ENCODE peak calls at places on chromosomes 16 and 17, in six cellular contexts. E is OCI-LY7, C is HCT116, R is tibial artery, H is ovary, P is K562. L is an unnamed sample.
A peak's percentile ranks its signal among the peaks of the same experiment; 100 is the strongest.

GRCh38 chr17:66371561-66371960 is 69.1 kb downstream of the PRKCA start:
- DNase-seq in E (no peak), C (no peak), R (no peak), H (no peak), P (no peak), L (no peak)

GRCh38 chr17:75876190-75876937 is 2.0 kb downstream of the TRIM47 start:
- DNase-seq in E (peak; percentile 96), C (peak; percentile 84), R (peak; percentile 77), H (peak; percentile 58), P (no peak), L (no peak)

GRCh38 chr16:8798174-8798527 is 512 bp downstream of the PMM2 start:
- DNase-seq in E (peak; percentile 25), C (peak; percentile 2), R (no peak), H (no peak), P (peak; percentile 79), L (no peak)

GRCh38 chr16:2092866-2093265 is 42.8 kb downstream of the PKD1 start:
- DNase-seq in E (no peak), C (no peak), R (no peak), H (no peak), P (no peak), L (no peak)

GRCh38 chr17:67063146-67063545 is 18.8 kb downstream of the CACNG1 start:
- DNase-seq in E (no peak), C (no peak), R (no peak), H (no peak), P (no peak), L (no peak)

GRCh38 chr16:54935411-54936085 is 4.9 kb downstream of the IRX5 start:
- DNase-seq in E (no peak), C (no peak), R (no peak), H (no peak), P (no peak), L (no peak)

GRCh38 chr17:79305831-79306687 is 231.4 kb downstream of the ENGASE start:
- DNase-seq in E (peak; percentile 46), C (no peak), R (peak; percentile 89), H (peak; percentile 64), P (peak; percentile 62), L (no peak)

GRCh38 chr17:7445011-7445927 is at the start of gene CHRNB1:
- DNase-seq in E (no peak), C (peak; percentile 52), R (peak; percentile 64), H (peak; percentile 57), P (peak; percentile 90), L (no peak)

GRCh38 chr17:19409509-19409908 is 1.5 kb upstream of the RNF112 start:
- DNase-seq in E (no peak), C (peak; percentile 64), R (no peak), H (no peak), P (no peak), L (peak; percentile 52)

GRCh38 chr16:79691001-79691400 is 90.5 kb upstream of the MAF start:
- DNase-seq in E (no peak), C (no peak), R (no peak), H (no peak), P (no peak), L (no peak)

GRCh38 chr16:12896562-12896961 is 4.8 kb upstream of the SHISA9 start:
- DNase-seq in E (peak; percentile 69), C (peak; percentile 32), R (no peak), H (no peak), P (peak; percentile 27), L (no peak)

GRCh38 chr17:81832608-81833159 is 407 bp downstream of the MCRIP1 start:
- DNase-seq in E (peak; percentile 55), C (no peak), R (peak; percentile 75), H (no peak), P (peak; percentile 56), L (no peak)

GRCh38 chr17:81833160-81833920 is at the start of gene MCRIP1:
- DNase-seq in E (peak; percentile 98), C (peak; percentile 91), R (peak; percentile 97), H (peak; percentile 96), P (peak; percentile 95), L (peak; percentile 55)

GRCh38 chr17:81831957-81832607 is 1.0 kb downstream of the MCRIP1 start:
- DNase-seq in E (peak; percentile 77), C (no peak), R (peak; percentile 85), H (no peak), P (no peak), L (no peak)

GRCh38 chr17:81829858-81830257 is 3.2 kb downstream of the MCRIP1 start:
- DNase-seq in E (no peak), C (no peak), R (no peak), H (no peak), P (no peak), L (no peak)

GRCh38 chr17:81831563-81831956 is 1.5 kb downstream of the MCRIP1 start:
- DNase-seq in E (peak; percentile 22), C (no peak), R (no peak), H (no peak), P (no peak), L (no peak)
- H3K4me3 ChIP-seq in E (peak overlapping the region; percentile 88), C (peak overlapping the region; percentile 78), R (peak overlapping the region; percentile 69), H (no peak overlapping the region), P (peak overlapping the region; percentile 52), L (no peak overlapping the region)

DNA sequence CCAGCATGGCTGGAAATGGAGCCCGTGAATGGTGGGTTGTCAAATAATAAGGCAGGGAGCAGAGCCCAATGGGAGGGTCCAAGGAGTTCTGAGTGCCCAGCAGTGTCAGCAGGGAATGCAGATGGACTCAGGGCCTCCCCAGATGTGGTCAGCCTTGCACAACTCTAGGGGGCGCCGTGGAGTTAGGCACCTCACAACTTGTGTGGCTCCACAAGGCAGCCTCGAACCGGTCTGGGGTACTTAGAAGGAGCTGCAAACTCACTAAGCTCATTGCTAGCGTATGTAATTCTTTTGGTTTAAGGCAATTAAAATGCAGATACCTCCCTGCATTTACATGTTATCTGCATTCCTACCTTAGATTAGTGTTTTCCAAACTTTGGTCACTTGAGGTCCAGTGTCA is 18.1 kb downstream of the IRF8 start:
- DNase-seq in E (no peak), C (no peak), R (no peak), H (no peak), P (peak; percentile 23), L (no peak)
- TF ChIP-seq CTCF in E (peak; percentile 81), C (no peak), R (no peak), H (no peak), P (no peak), L (no peak)

GRCh38 chr16:30665830-30666190 is 7.6 kb downstream of the FBRS start:
- DNase-seq in E (no peak), C (no peak), R (no peak), H (no peak), P (no peak), L (no peak)

GRCh38 chr16:30669026-30670000 is 11.1 kb downstream of the FBRS start:
- DNase-seq in E (no peak), C (no peak), R (no peak), H (peak; percentile 32), P (no peak), L (no peak)

GRCh38 chr16:30666681-30667080 is 8.4 kb downstream of the FBRS start:
- DNase-seq in E (no peak), C (no peak), R (no peak), H (no peak), P (no peak), L (no peak)

GRCh38 chr16:30668393-30668792 is 10.2 kb downstream of the FBRS start:
- DNase-seq in E (no peak), C (no peak), R (no peak), H (no peak), P (no peak), L (no peak)

GRCh38 chr16:30667361-30667905 is 9.2 kb downstream of the FBRS start:
- DNase-seq in E (no peak), C (no peak), R (no peak), H (no peak), P (no peak), L (no peak)
- H3K36me3 ChIP-seq in E (peaks cover 82% of the 10 kb centered on the region), C (peaks cover 29% of the 10 kb centered on the region), R (peaks cover 66% of the 10 kb centered on the region), H (no peaks in the 10 kb centered on the region), P (peaks cover 82% of the 10 kb centered on the region), L (peaks cover 4% of the 10 kb centered on the region)

GRCh38 chr17:33750943-33751701 is 458.0 kb upstream of the ASIC2 start:
- DNase-seq in E (peak; percentile 60), C (peak; percentile 7), R (no peak), H (peak; percentile 59), P (peak; percentile 61), L (peak; percentile 7)
- H3K4me3 ChIP-seq in E (peak overlapping the region; percentile 30), C (no peak overlapping the region), R (no peak overlapping the region), H (no peak overlapping the region), P (no peak overlapping the region), L (no peak overlapping the region)

GRCh38 chr17:57088298-57088697 is 3.3 kb downstream of the AKAP1 start:
- DNase-seq in E (no peak), C (no peak), R (no peak), H (no peak), P (no peak), L (no peak)

GRCh38 chr17:57086069-57086930 is 1.3 kb downstream of the AKAP1 start:
- DNase-seq in E (peak; percentile 50), C (no peak), R (peak; percentile 77), H (no peak), P (peak; percentile 43), L (no peak)

GRCh38 chr17:57084802-57085447 is at the start of gene AKAP1:
- DNase-seq in E (peak; percentile 98), C (peak; percentile 91), R (peak; percentile 98), H (peak; percentile 97), P (peak; percentile 99), L (peak; percentile 63)

GRCh38 chr17:57084361-57084801 is 665 bp upstream of the AKAP1 start:
- DNase-seq in E (no peak), C (no peak), R (no peak), H (no peak), P (no peak), L (no peak)

DNA sequence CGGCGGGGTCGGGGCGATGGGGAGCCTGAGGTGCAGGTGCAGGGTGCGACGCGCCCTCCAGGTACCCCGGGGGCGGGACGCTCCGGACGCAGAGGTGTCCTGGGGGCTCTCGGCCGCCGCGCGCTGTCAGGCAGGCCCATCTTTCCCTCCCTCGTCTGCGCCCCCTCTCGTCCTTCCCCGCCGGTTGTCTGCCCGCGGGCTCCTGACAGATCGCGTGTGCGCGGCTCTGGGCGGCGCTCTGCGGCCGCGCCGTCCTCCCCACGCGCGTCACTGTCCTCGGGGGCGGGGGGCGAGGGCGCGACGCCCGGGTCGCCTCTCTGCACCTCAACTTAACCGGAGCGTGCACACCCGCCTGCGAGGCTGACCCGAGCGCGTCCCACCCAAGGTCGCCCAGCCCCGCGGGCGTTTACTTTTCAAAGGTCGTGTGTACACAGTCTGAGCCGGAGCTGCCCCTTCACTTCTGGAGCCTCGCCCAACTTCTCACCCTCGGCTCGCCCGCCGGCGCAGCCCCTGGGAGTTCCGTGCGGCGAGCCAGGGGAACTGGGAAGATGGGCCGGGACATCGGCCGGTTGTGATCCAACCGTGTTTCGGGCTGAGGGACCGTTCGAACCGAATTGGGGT is 512 bp downstream of the AKAP1 start:
- DNase-seq in E (peak; percentile 69), C (no peak), R (peak; percentile 86), H (peak; percentile 79), P (peak; percentile 83), L (no peak)
- TF ChIP-seq CTCF in E (peak; percentile 50), C (no peak), R (no peak), H (peak; percentile 6), P (peak; percentile 48), L (peak; percentile 30)

GRCh38 chr17:71437176-71437575 is 683.6 kb upstream of the SOX9 start:
- DNase-seq in E (no peak), C (no peak), R (no peak), H (no peak), P (no peak), L (no peak)
- H3K36me3 ChIP-seq in E (no peaks in the 10 kb centered on the region), C (no peaks in the 10 kb centered on the region), R (no peaks in the 10 kb centered on the region), H (no peaks in the 10 kb centered on the region), P (no peaks in the 10 kb centered on the region), L (no peaks in the 10 kb centered on the region)

L was measured in kidney epithelial cell.